ENCODE peak calls at places on chromosomes 7 and 10, in eight cellular contexts. G is IMR-90, A is psoas muscle, Q is cardiac muscle cell, H is mammary epithelial cell, S is H1, B is BE2C, Z is PC-3. E is an unnamed sample. For H3K4me1, the result is how much of the 10 kb centered on the place peaks cover.

GRCh38 chr10:103975169-103975568 is 8.2 kb downstream of the SLK start:
- DNase-seq in G (no peak), A (no peak), Q (no peak), H (no peak), S (no peak), B (no peak), Z (no peak), E (no peak)

GRCh38 chr7:107501593-107501992 is 31.7 kb downstream of the GPR22 start:
- DNase-seq in G (peak), A (no peak), Q (peak), H (peak), S (no peak), B (peak), Z (peak), E (no peak)

GRCh38 chr7:85522070-85522469 is 335.2 kb upstream of the SEMA3D start:
- DNase-seq in G (no peak), A (no peak), Q (no peak), H (no peak), S (no peak), B (no peak), Z (no peak), E (no peak)

GRCh38 chr10:69911571-69912528 is 110.1 kb downstream of the COL13A1 start:
- DNase-seq in G (no peak), A (no peak), Q (peak), H (no peak), S (no peak), B (no peak), Z (no peak), E (no peak)

GRCh38 chr7:35975851-35976454 is 175.1 kb downstream of the SEPTIN7 start:
- DNase-seq in G (peak), A (no peak), Q (peak), H (peak), S (peak), B (peak), Z (peak), E (no peak)

GRCh38 chr10:29140991-29141390 is 147.9 kb upstream of the LYZL1 start:
- DNase-seq in G (peak), A (no peak), Q (peak), H (peak), S (no peak), B (no peak), Z (peak), E (no peak)

GRCh38 chr7:6558837-6559236 is 7.6 kb upstream of the GRID2IP start:
- DNase-seq in G (peak), A (no peak), Q (peak), H (peak), S (no peak), B (peak), Z (peak), E (no peak)

GRCh38 chr7:44308741-44309270 is 16.6 kb downstream of the CAMK2B start:
- DNase-seq in G (no peak), A (no peak), Q (no peak), H (no peak), S (no peak), B (no peak), Z (no peak), E (no peak)

GRCh38 chr10:35712486-35712885 is 70.4 kb upstream of the FZD8 start:
- DNase-seq in G (no peak), A (no peak), Q (no peak), H (no peak), S (no peak), B (no peak), Z (no peak), E (no peak)

GRCh38 chr10:24156686-24157085 is 52.3 kb upstream of the KIAA1217 start:
- DNase-seq in G (no peak), A (no peak), Q (no peak), H (peak), S (no peak), B (no peak), Z (no peak), E (no peak)

GRCh38 chr10:98667081-98667480 is 220.3 kb upstream of the HPS1 start:
- DNase-seq in G (no peak), A (no peak), Q (no peak), H (no peak), S (no peak), B (no peak), Z (no peak), E (no peak)

GRCh38 chr7:73668103-73668937 is 689 bp downstream of the VPS37D start:
- DNase-seq in G (no peak), A (peak), Q (peak), H (no peak), S (no peak), B (no peak), Z (no peak), E (no peak)

GRCh38 chr10:69385454-69386350 is 31.0 kb downstream of the TACR2 start:
- DNase-seq in G (no peak), A (no peak), Q (no peak), H (peak), S (no peak), B (no peak), Z (no peak), E (no peak)

GRCh38 chr10:101536800-101537199 is 51.3 kb downstream of the POLL start:
- DNase-seq in G (peak), A (no peak), Q (peak), H (peak), S (no peak), B (no peak), Z (peak), E (no peak)

GRCh38 chr7:23246540-23246939 is at the start of gene GPNMB:
- DNase-seq in G (peak), A (peak), Q (peak), H (peak), S (no peak), B (no peak), Z (peak), E (no peak)

GRCh38 chr7:23249486-23249885 is 2.9 kb downstream of the GPNMB start:
- DNase-seq in G (no peak), A (no peak), Q (no peak), H (no peak), S (no peak), B (no peak), Z (no peak), E (no peak)

GRCh38 chr7:23244335-23244635 is 2.3 kb upstream of the GPNMB start:
- DNase-seq in G (no peak), A (no peak), Q (no peak), H (no peak), S (no peak), B (no peak), Z (no peak), E (no peak)

GRCh38 chr7:23247602-23248335 is 1.2 kb downstream of the GPNMB start:
- DNase-seq in G (no peak), A (peak), Q (peak), H (no peak), S (no peak), B (no peak), Z (no peak), E (peak)

DNA sequence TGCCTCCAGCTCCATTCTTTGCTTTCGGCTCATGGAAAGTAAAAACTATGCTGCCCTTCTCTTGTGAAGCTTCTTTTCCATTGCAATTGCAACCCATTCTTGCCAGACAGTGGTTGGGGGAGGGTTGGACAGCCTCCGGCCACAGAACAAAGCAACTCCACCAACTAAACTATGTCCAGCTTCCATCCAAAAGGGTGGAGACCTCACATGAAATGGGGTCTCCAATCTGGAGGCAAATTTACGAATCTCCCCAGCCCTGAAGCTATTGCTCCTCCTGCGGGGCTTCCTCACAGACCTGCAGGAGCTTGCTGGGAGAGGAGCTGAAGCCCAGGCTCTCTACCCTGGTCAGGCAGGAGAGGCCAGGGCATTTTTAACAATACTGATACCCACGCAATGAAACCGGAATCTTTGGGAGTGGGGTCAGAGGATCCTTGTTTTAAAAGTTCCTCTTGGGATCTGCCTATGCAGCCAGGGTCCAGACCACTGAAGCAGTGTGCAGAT is 576 bp downstream of the GPNMB start:
- DNase-seq in G (no peak), A (no peak), Q (peak), H (no peak), S (no peak), B (no peak), Z (no peak), E (no peak)
- H3K4me3 ChIP-seq in G (no peak), A (peak), Q (no peak), H (peak), S (peak), B (no peak), Z (no peak), E (peak)

DNA sequence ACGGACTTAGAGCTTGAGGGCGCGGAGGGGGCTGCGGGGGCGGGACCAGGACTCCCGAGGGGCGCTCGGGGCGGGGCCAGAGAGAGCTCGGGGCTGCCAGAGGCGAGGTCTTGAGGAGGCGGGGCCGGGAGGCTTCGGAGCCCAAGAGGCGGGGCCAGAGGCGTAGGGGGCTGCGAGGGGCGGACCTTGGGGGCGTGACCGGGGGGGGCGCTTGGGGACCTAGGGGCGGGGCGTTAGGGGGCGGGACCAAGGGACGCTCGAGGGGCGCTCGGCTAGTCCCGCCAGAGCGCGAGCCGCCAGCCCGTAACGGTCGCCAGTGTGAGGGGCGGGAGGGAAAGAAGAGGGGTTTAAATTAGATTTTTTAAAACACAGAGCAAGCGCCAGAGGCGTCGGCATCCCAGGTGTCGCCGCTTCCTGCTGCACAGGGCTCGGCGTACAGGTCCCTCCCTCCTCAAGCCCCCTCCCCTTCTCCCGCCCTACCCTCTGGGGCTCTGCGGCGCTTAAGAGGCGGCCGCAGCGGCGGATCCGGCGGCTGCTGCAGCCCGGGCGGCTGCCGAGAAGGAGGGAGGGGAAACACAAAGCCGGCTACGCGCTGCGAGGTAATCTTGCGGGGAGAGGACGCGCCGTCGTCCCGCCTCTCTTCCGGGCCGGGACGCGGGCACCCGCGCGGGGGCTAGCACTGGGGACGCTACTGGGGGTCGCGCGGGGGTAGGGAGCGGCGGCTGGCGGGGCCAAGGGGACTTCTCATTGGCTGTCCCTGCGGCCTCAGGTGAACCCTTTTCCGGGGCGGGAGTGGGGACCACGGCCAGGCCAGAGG is at the start of gene ADD3:
- DNase-seq in G (peak), A (peak), Q (peak), H (peak), S (peak), B (peak), Z (peak), E (peak)
- TF ChIP-seq CTCF in G (no peak), A (no peak), Q (no peak), H (no peak), S (no peak), B (no peak), Z (no peak), E (no peak)

GRCh38 chr10:3990307-3990706 is 205.3 kb upstream of the KLF6 start:
- DNase-seq in G (no peak), A (no peak), Q (no peak), H (no peak), S (no peak), B (no peak), Z (no peak), E (no peak)

GRCh38 chr10:3987142-3987974 is 202.3 kb upstream of the KLF6 start:
- DNase-seq in G (peak), A (no peak), Q (no peak), H (no peak), S (no peak), B (peak), Z (no peak), E (no peak)

GRCh38 chr10:3982746-3983442 is 197.9 kb upstream of the KLF6 start:
- DNase-seq in G (no peak), A (no peak), Q (no peak), H (no peak), S (no peak), B (no peak), Z (no peak), E (no peak)

GRCh38 chr10:3981300-3981699 is 196.3 kb upstream of the KLF6 start:
- DNase-seq in G (no peak), A (no peak), Q (no peak), H (no peak), S (no peak), B (no peak), Z (no peak), E (no peak)

DNA sequence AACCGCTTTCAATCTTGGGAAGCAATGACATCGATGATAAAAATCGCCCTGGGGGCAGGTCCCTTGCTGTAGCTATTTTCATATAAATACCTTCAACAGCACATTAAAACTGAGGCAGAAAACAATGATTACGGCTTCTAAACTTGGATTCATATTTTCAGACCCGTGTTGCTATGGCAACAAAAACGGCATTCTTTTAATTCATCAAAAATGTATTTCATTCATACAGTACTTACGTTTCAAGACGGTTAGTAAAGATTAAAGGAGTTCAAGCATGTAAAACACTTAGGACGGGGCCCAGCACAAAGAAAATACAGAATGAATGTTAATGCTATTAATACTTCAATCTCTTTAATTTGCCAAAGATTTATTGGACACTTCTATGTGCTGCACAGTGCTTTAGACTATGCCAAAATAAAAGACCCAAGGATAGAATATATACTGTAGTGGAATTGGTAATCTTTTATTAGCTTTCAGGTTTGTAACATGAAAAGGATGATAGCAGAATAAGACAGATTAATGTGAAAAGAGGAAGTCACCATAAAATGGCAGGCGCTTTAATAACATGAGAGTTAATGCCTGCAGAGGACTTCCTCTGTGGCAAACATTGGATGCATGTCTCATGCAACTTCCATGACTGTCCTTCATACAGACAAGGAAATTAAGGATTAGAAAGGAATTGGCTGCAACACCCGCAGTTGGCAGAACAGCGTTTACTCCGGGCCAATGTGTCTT is 201.6 kb upstream of the KLF6 start:
- DNase-seq in G (no peak), A (no peak), Q (no peak), H (no peak), S (no peak), B (no peak), Z (no peak), E (no peak)
- H3K4me1 ChIP-seq in G (under half), A (under half), Q (under half), H (under half), S (under half), B (under half), Z (under half), E (under half)

DNA sequence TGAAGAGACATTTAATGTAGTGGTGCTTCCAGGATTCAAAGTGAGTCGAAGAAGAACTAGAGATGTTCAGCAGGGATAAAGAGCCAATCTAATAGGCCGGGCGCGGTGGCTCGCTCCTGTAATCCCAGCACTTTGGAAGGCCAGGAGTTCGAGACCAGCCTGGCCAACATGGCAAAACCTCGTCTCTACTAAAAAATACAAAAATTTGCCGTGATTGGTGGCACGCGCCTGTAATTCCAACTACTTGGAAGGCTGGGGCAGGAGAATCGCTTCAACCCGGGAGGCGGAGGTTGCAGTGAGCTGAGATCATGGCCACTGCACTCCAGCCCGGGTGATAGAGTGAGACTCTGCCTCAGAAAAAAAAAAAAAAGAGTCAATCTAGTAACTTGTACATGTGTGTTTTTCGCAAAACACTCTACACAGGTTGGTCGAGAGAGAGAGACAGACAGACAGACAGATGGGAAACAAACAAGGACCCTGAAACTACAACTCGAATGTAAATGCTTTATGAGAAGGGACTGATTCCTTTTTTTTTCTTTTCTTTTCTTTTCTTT is 775 bp downstream of the ABCB8 start:
- DNase-seq in G (no peak), A (no peak), Q (no peak), H (no peak), S (no peak), B (no peak), Z (no peak), E (no peak)
- H3K4me3 ChIP-seq in G (peak), A (peak), Q (peak), H (peak), S (peak), B (peak), Z (peak), E (peak)

GRCh38 chr10:114821293-114821914 is at the start of gene FHIP2A:
- DNase-seq in G (peak), A (peak), Q (peak), H (peak), S (peak), B (peak), Z (peak), E (peak)

GRCh38 chr10:114822771-114823463 is 1.3 kb downstream of the FHIP2A start:
- DNase-seq in G (peak), A (no peak), Q (peak), H (peak), S (no peak), B (no peak), Z (peak), E (no peak)

GRCh38 chr10:114824396-114824795 is 2.8 kb downstream of the FHIP2A start:
- DNase-seq in G (peak), A (no peak), Q (no peak), H (no peak), S (no peak), B (no peak), Z (no peak), E (no peak)

GRCh38 chr10:114819313-114819712 is 2.3 kb upstream of the FHIP2A start:
- DNase-seq in G (no peak), A (no peak), Q (no peak), H (no peak), S (no peak), B (no peak), Z (peak), E (no peak)

DNA sequence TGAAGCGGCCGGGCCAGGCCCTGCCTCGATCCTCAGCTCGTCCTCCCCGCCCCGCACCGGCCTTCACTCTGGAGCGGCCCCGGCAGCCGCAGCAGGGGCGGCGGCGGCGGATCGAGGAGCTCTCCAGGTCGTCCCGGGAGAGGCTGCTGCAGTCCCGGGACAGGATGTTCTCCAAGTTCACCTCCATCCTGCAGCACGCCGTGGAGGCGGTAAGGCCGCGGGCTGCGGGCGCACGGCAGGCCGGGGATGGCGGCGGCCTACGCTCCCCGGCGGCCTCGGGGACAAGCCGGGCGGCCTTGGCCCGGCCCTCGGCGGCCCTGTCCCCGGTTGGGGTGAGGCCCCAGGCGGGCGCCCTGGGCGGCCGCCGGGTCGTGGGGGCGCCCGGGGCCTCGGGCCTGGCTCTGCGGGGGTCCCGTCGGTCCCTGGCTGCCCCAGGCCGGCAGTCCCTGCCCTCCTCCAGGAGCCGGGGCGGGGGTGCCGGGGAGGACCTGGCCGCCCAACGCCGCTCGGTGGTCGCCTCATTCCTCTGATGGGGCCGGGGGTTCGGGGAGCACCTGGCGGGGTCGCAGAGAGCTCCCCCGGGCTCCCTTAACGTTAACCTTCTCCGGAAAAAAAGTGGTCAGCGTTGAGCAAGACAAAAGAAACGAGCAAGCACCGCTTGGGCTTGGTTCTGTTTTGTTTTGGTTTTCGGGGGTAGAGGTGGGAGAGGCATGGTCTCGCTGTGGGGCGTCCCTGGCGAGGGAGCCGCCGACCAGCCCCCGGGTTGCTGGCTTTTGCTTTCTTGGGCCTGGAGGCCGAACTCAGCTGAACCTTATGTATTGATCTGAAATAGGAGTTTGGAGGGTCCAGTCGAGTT is 563 bp downstream of the FHIP2A start:
- DNase-seq in G (peak), A (peak), Q (peak), H (peak), S (no peak), B (peak), Z (peak), E (peak)
- TF ChIP-seq CTCF in G (no peak), A (peak), Q (no peak), H (no peak), S (no peak), B (no peak), Z (no peak), E (no peak)

GRCh38 chr10:32970910-32971309 is 12.9 kb upstream of the ITGB1 start:
- DNase-seq in G (no peak), A (no peak), Q (no peak), H (no peak), S (no peak), B (no peak), Z (no peak), E (no peak)

GRCh38 chr10:32971536-32972091 is 13.6 kb upstream of the ITGB1 start:
- DNase-seq in G (no peak), A (no peak), Q (no peak), H (no peak), S (no peak), B (no peak), Z (peak), E (no peak)

GRCh38 chr10:32976338-32976737 is 18.3 kb upstream of the ITGB1 start:
- DNase-seq in G (no peak), A (no peak), Q (no peak), H (no peak), S (no peak), B (no peak), Z (no peak), E (no peak)

GRCh38 chr10:32972929-32973328 is 14.9 kb upstream of the ITGB1 start:
- DNase-seq in G (peak), A (no peak), Q (no peak), H (peak), S (no peak), B (no peak), Z (peak), E (no peak)

GRCh38 chr10:32972454-32972853 is 14.4 kb upstream of the ITGB1 start:
- DNase-seq in G (no peak), A (no peak), Q (no peak), H (no peak), S (no peak), B (no peak), Z (no peak), E (no peak)
- H3K4me1 ChIP-seq in G (under half), A (under half), Q (under half), H (under half), S (under half), B (under half), Z (under half), E (under half)